ENCODE peak calls at places on chromosomes 5 and 9, in five cellular contexts. F is NCI-H1092, E is iPS-NIHi11, X is iris pigment epithelial cell, B is HS-5. G is an unnamed sample.

GRCh38 chr9:80664327-80665210 is 1024.8 kb downstream of the TLE1 start:
- DNase-seq in F (no peak), E (peak), X (peak), B (no peak), G (no peak)

GRCh38 chr9:136311433-136312375 is 7.8 kb upstream of the CCDC187 start:
- DNase-seq in F (no peak), E (peak), X (no peak), B (no peak), G (no peak)

GRCh38 chr9:134304712-134305111 is 21.5 kb upstream of the RXRA start:
- DNase-seq in F (peak), E (no peak), X (no peak), B (no peak), G (no peak)

GRCh38 chr9:27292646-27293045 is 4.3 kb downstream of the EQTN start:
- DNase-seq in F (no peak), E (no peak), X (peak), B (no peak), G (no peak)

GRCh38 chr5:55306641-55307382 is 682 bp downstream of the DHX29 start:
- DNase-seq in F (no peak), E (no peak), X (no peak), B (no peak), G (peak)

GRCh38 chr9:112288029-112288428 is 45.4 kb downstream of the PTBP3 start:
- DNase-seq in F (no peak), E (no peak), X (peak), B (no peak), G (no peak)

GRCh38 chr5:156230887-156231286 is 96.1 kb upstream of the SGCD start:
- DNase-seq in F (no peak), E (no peak), X (no peak), B (no peak), G (no peak)

GRCh38 chr9:114303571-114303970 is 19.3 kb upstream of the ORM1 start:
- DNase-seq in F (no peak), E (no peak), X (no peak), B (no peak), G (no peak)

GRCh38 chr9:131500939-131501541 is 1.7 kb upstream of the POMT1 start:
- DNase-seq in F (no peak), E (no peak), X (peak), B (peak), G (no peak)

GRCh38 chr9:112784020-112784788 is 33.6 kb downstream of the SNX30 start:
- DNase-seq in F (peak), E (peak), X (peak), B (no peak), G (peak)